ENCODE peak calls at places on chromosomes 5 and 9, in four cellular contexts. W is H1, H is GM12892, N is HepG2. E is an unnamed sample.

GRCh38 chr9:2623046-2623865 is 1.7 kb downstream of the VLDLR start:
- DNase-seq in W (peak), N (peak), H (no peak), E (peak)

GRCh38 chr5:52961238-52961637 is 27.9 kb upstream of the ITGA2 start:
- DNase-seq in W (no peak), N (no peak), H (no peak), E (no peak)

GRCh38 chr9:10054456-10054855 is 558.3 kb downstream of the PTPRD start:
- DNase-seq in N (no peak), H (no peak), W (no peak), E (no peak)

GRCh38 chr9:21670374-21670773 is 132.1 kb upstream of the MTAP start:
- DNase-seq in W (no peak), N (no peak), H (no peak), E (no peak)

GRCh38 chr9:22214497-22215031 is 205.5 kb upstream of the CDKN2B start:
- DNase-seq in N (no peak), W (no peak), H (no peak), E (no peak)

GRCh38 chr9:121736147-121736721 is 84.8 kb downstream of the DAB2IP start:
- DNase-seq in N (no peak), W (peak), H (no peak), E (no peak)

GRCh38 chr5:55232194-55232984 is 1.0 kb downstream of the CCNO start:
- DNase-seq in N (no peak), H (no peak), W (peak), E (peak)

GRCh38 chr9:96392263-96392662 is 8.8 kb upstream of the SLC35D2 start:
- DNase-seq in H (no peak), W (no peak), N (no peak), E (no peak)

GRCh38 chr5:8474569-8474930 is 605.6 kb downstream of the MTRR start:
- DNase-seq in N (no peak), W (no peak), H (no peak), E (no peak)

GRCh38 chr5:100706796-100707195 is 171.6 kb downstream of the FAM174A start:
- DNase-seq in W (no peak), N (no peak), H (no peak), E (no peak)

GRCh38 chr5:147437161-147437596 is 72.7 kb downstream of the DPYSL3 start:
- DNase-seq in H (no peak), W (no peak), N (no peak), E (no peak)

GRCh38 chr9:131657456-131657855 is 82.4 kb downstream of the RAPGEF1 start:
- DNase-seq in N (no peak), H (no peak), W (no peak), E (no peak)

GRCh38 chr9:95023217-95024003 is 294.1 kb downstream of the FANCC start:
- DNase-seq in W (no peak), N (peak), H (no peak), E (no peak)

GRCh38 chr9:2657427-2657826 is 35.8 kb downstream of the VLDLR start:
- DNase-seq in W (no peak), N (no peak), H (no peak), E (no peak)

GRCh38 chr5:127673401-127673800 is 24.5 kb downstream of the CTXN3 start:
- DNase-seq in H (no peak), W (no peak), N (no peak), E (no peak)

GRCh38 chr9:129270903-129271431 is 92.9 kb upstream of the IER5L start:
- DNase-seq in W (no peak), H (no peak), N (no peak), E (no peak)

GRCh38 chr9:14554866-14555265 is 138.4 kb downstream of the ZDHHC21 start:
- DNase-seq in H (no peak), N (no peak), W (no peak), E (no peak)

GRCh38 chr5:1152771-1153282 is 41.0 kb upstream of the SLC12A7 start:
- DNase-seq in H (no peak), W (no peak), N (no peak), E (no peak)

GRCh38 chr5:132684922-132685720 is 11.3 kb downstream of the IL4 start:
- DNase-seq in N (no peak), W (no peak), H (no peak), E (no peak)

GRCh38 chr5:108900668-108901067 is 153.0 kb downstream of the FER start:
- DNase-seq in W (no peak), H (no peak), N (peak), E (no peak)

GRCh38 chr5:7886849-7887460 is 18.0 kb downstream of the MTRR start:
- DNase-seq in W (no peak), N (peak), H (no peak), E (no peak)

GRCh38 chr9:134868751-134869553 is 11.7 kb upstream of the FCN2 start:
- DNase-seq in W (no peak), N (no peak), H (no peak), E (no peak)

GRCh38 chr9:113274474-113275146 is 762 bp downstream of the CDC26 start:
- DNase-seq in H (peak), N (peak), W (no peak), E (no peak)

GRCh38 chr9:134938346-134939079 is 20.8 kb upstream of the FCN1 start:
- DNase-seq in H (no peak), N (no peak), W (no peak), E (no peak)

GRCh38 chr5:154583545-154584168 is 105.6 kb upstream of the HAND1 start:
- DNase-seq in W (no peak), N (no peak), H (no peak), E (no peak)

GRCh38 chr9:127411122-127411521 is 13.1 kb upstream of the ZNF79 start:
- DNase-seq in W (no peak), H (no peak), N (no peak), E (no peak)

GRCh38 chr5:103111458-103111857 is 8.5 kb downstream of the GIN1 start:
- DNase-seq in W (no peak), H (no peak), N (no peak), E (no peak)

GRCh38 chr9:112029921-112030444 is 133.4 kb downstream of the UGCG start:
- DNase-seq in N (peak), H (no peak), W (no peak), E (no peak)

GRCh38 chr9:97714435-97714834 is 17.3 kb upstream of the XPA start:
- DNase-seq in H (no peak), N (peak), W (no peak), E (no peak)

GRCh38 chr5:53032188-53032587 is 43.0 kb downstream of the ITGA2 start:
- DNase-seq in W (no peak), H (no peak), N (no peak), E (no peak)

GRCh38 chr5:148912714-148913398 is 86.4 kb downstream of the ADRB2 start:
- DNase-seq in H (no peak), N (peak), W (peak), E (no peak)

GRCh38 chr9:105670775-105671174 is 8.5 kb downstream of the TAL2 start:
- DNase-seq in H (no peak), W (no peak), N (no peak), E (no peak)

GRCh38 chr9:93586290-93587057 is 10.1 kb downstream of the PHF2 start:
- DNase-seq in H (no peak), N (no peak), W (no peak), E (no peak)

GRCh38 chr5:154196955-154197652 is 6.6 kb downstream of the GALNT10 start:
- DNase-seq in H (no peak), N (peak), W (no peak), E (no peak)

GRCh38 chr5:82307431-82307830 is 29.3 kb upstream of the RPS23 start:
- DNase-seq in W (no peak), N (no peak), H (no peak), E (no peak)

GRCh38 chr9:70616401-70617010 is 202.0 kb upstream of the KLF9 start:
- DNase-seq in W (no peak), H (no peak), N (no peak), E (no peak)

GRCh38 chr5:109487753-109488420 is 78.1 kb upstream of the PJA2 start:
- DNase-seq in W (no peak), H (no peak), N (no peak), E (no peak)

GRCh38 chr9:96020822-96021615 is 145.5 kb downstream of the ERCC6L2 start:
- DNase-seq in H (peak), W (peak), N (no peak), E (no peak)

GRCh38 chr9:79939819-79940218 is 368.1 kb downstream of the TLE4 start:
- DNase-seq in H (no peak), W (no peak), N (no peak), E (no peak)
- TF ChIP-seq TAF1 in H (no peak), W (no peak), N (no peak), E (no peak)

GRCh38 chr5:163503106-163504090 is 2.0 kb upstream of the MAT2B start:
- DNase-seq in H (no peak), N (peak), W (peak), E (no peak)
- TF ChIP-seq POLR2AphosphoS5 in H (no peak), N (no peak), W (peak), E (no peak)

GRCh38 chr9:88420227-88420626 is 32.0 kb downstream of the SPIN1 start:
- DNase-seq in W (no peak), N (no peak), H (no peak), E (no peak)

GRCh38 chr9:88414298-88414697 is 26.1 kb downstream of the SPIN1 start:
- DNase-seq in W (no peak), H (no peak), N (no peak), E (no peak)

GRCh38 chr9:88418025-88418424 is 29.8 kb downstream of the SPIN1 start:
- DNase-seq in H (no peak), W (no peak), N (no peak), E (no peak)

GRCh38 chr9:88421348-88421747 is 33.1 kb downstream of the SPIN1 start:
- DNase-seq in W (no peak), N (no peak), H (no peak), E (no peak)

DNA sequence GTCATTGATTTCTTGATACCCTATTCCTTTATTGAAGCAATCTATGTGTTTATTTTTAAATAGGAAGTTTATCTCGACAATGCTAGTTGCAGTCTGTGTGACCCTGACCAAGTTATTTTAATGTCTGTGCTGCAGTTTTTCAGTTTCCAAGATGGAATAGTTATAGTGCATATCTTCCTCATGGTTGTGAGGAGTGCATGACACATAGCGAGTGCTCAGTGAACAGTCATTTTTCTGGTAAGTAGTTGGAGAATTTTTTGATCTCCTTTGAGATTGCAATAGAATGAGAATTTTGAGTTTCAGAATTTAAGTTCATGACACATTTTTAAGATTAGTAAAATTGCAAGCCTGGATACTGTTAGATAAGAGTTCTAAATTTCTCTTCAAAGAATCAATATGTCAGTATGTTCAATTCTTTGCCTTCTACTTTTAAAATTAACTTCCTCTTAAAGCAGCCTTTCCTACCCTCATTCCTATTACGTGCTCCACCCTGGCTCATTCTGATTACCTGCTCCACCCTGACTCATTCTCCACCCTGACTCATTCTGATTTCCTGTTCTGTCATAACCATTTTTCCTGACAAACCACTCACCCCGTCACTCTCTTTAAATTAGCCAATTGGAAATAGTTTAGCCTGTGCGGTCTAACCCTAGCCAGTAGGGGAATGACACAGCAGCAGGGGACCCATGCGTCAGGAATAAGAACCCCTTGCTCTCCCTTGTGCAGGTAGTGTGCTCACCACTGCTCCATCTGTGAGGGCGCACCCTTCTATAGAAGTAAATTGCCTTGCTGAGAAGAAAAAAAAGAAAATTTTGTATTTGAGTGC is 30.7 kb downstream of the SPIN1 start:
- DNase-seq in H (no peak), W (no peak), N (no peak), E (no peak)
- TF ChIP-seq TAF1 in H (no peak), W (no peak), N (no peak), E (no peak)

DNA sequence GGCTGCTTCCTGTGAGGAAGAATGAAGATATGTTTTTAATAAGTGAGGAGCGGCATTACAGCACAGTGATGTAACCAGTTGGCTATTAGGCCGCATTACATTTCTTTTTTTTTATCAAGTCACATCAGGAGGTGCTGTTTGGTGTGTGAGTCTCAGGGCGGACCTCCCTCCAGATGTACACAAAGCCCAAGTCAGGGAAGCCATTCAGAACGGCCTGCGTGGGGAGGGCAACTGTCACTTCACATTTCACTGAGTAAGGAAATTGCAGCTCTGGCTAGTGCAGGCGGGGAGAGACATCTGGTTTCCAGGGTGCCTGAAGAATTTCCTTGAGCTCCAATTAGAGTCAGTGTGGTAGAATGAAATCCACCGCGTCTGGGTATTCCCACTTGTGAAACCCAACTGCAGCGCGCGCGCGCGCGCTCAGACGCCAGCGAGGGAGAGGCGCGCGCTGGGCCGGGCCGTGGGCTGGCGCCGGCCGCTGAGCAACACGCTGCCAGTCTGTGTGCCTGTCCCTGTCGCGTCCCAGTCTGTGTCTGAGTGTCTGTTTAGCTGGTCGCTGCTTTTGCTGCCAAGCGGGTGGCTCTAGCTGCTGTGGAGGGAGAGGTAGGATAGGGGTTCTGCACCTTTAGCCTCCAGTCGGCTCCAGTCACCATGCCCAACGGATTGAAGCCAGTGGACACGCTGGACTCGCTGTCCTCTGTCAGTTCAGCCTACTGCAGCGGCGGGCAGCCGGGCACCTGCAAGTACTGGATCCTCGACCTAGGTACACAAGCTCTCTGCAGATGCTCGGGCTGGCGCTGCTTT is 140.8 kb upstream of the OTULINL start:
- DNase-seq in W (no peak), H (no peak), N (no peak), E (no peak)
- TF ChIP-seq POLR2AphosphoS5 in W (no peak), H (no peak), N (no peak), E (no peak)

GRCh38 chr5:95727764-95728191 is 3.4 kb upstream of the RHOBTB3 start:
- DNase-seq in W (no peak), H (no peak), N (peak), E (no peak)

GRCh38 chr5:95728494-95729114 is 2.5 kb upstream of the RHOBTB3 start:
- DNase-seq in H (no peak), N (no peak), W (no peak), E (no peak)

GRCh38 chr5:95730730-95731570 is at the start of gene RHOBTB3:
- DNase-seq in W (peak), N (peak), H (peak), E (peak)

GRCh38 chr5:95730011-95730700 is 980 bp upstream of the RHOBTB3 start:
- DNase-seq in W (no peak), N (no peak), H (no peak), E (no peak)

DNA sequence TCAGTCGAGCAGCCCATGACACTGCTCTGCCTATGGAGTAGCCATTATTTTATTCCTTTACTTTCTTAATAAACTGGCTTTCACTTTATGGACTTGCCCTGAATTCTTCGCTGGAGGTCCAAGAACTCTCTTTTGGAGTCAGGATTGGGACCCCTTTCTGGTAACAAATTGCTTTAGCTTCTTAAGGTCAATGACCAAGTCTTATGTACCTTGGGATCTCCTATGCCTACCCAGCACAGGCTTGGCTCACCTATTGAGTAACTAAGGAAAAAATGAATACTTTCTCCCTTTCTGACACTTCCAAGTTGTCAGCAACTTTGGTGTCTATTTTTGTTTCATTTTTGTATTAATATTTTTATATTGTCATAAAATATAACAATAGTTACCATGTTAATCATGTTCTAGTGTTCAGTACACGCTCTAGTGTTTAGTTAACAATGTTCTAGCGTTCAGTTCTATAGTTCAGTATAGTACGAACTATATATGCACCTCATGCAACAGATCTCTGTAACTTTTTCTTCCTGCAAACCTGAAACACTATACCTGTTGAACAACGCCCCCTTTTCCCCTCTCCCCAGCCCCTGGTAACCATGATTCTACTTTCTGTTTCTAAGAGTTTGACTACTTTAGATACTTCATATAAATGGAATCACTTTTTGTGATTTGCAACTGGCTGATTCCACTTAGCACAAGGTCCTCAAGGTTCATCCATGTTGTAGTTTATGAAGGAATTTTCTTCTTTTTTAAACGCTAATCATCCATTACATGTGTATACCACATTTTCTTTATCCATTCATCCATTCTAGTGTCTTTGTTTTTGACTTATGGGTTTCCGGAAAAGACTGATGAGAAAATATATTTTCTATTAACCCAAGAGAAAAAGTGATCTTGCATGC is 1.8 kb upstream of the RHOBTB3 start:
- DNase-seq in H (no peak), W (no peak), N (no peak), E (no peak)
- TF ChIP-seq TAF1 in H (no peak), W (no peak), N (no peak), E (no peak)

GRCh38 chr5:141516648-141517025 is 27.8 kb downstream of the PCDHGC5 start:
- DNase-seq in W (no peak), H (no peak), N (no peak), E (no peak)
- TF ChIP-seq POLR2AphosphoS5 in W (no peak), H (no peak), N (no peak), E (no peak)

GRCh38 chr5:65199988-65200668 is 281.6 kb downstream of the ADAMTS6 start:
- DNase-seq in N (no peak), H (no peak), W (no peak), E (no peak)
- TF ChIP-seq TAF1 in N (no peak), H (no peak), W (no peak), E (no peak)

GRCh38 chr5:131525805-131526204 is 109.2 kb downstream of the RAPGEF6 start:
- DNase-seq in W (no peak), N (no peak), H (no peak), E (no peak)

GRCh38 chr5:131530706-131531331 is 104.2 kb downstream of the RAPGEF6 start:
- DNase-seq in W (no peak), N (no peak), H (no peak), E (no peak)

GRCh38 chr5:131524431-131524830 is 110.6 kb downstream of the RAPGEF6 start:
- DNase-seq in H (no peak), W (no peak), N (no peak), E (no peak)

GRCh38 chr5:131532016-131532640 is 102.9 kb downstream of the RAPGEF6 start:
- DNase-seq in W (no peak), H (no peak), N (no peak), E (no peak)

DNA sequence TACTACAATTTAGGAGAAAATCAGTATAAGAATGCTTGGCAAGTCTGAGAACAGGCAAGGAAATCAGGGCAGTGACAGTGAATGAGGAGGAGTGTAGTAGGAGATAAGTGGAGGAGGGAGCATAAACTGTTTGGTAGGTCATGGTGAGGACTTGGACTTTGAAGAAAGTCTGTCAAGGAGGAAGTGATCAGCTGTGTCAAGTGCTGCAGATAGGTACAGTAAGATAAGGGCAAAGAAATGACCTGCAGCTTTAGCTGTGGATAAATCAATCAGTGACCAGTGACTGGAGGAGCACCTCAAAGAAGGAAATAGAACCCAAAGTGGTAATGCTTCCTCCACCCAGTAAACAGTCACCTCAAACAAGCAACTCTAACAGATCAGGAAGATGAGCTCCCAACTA is 106.3 kb downstream of the RAPGEF6 start:
- DNase-seq in N (no peak), W (no peak), H (no peak), E (no peak)
- TF ChIP-seq POLR2AphosphoS5 in N (no peak), W (no peak), H (no peak), E (no peak)

GRCh38 chr5:151093476-151093889 is 12.6 kb upstream of the TNIP1 start:
- DNase-seq in N (no peak), W (no peak), H (no peak), E (no peak)
- TF ChIP-seq TAF1 in N (no peak), W (no peak), H (no peak), E (no peak)

E was measured in GM12891.